ENCODE peak calls at places on chromosomes 3 and 15, in nine cellular contexts. K is esophagus muscularis mucosa, P is body of pancreas, J is H54, W is GM12892, U is adrenal gland, Y is A549, O is transverse colon, C is uterus. X is an unnamed sample.
A peak's percentile ranks its signal among the peaks of the same experiment; 100 is the strongest.

GRCh38 chr3:111277226-111277625 is 205.6 kb downstream of the NECTIN3 start:
- DNase-seq in U (no peak), K (no peak), Y (peak; percentile 5), W (no peak), C (no peak), P (no peak), J (no peak), O (no peak), X (no peak)

GRCh38 chr15:74901612-74902063 is 5.0 kb downstream of the FAM219B start:
- DNase-seq in U (peak; percentile 60), C (peak; percentile 54), W (peak; percentile 54), O (peak; percentile 76), K (no peak), P (peak; percentile 71), J (peak; percentile 51), Y (peak; percentile 55), X (peak; percentile 78)

GRCh38 chr15:101675796-101676582 is 23.8 kb upstream of the TM2D3 start:
- DNase-seq in C (no peak), Y (peak; percentile 54), K (no peak), U (no peak), J (peak; percentile 19), O (no peak), W (peak; percentile 19), P (no peak), X (no peak)

GRCh38 chr3:64578384-64578783 is 109.4 kb downstream of the ADAMTS9 start:
- DNase-seq in P (no peak), J (no peak), U (no peak), O (no peak), K (no peak), C (no peak), W (no peak), Y (no peak), X (no peak)

GRCh38 chr3:127089487-127090145 is 103.3 kb upstream of the PRR23E start:
- DNase-seq in Y (no peak), J (no peak), W (no peak), O (no peak), P (no peak), C (no peak), K (no peak), U (no peak), X (no peak)

GRCh38 chr15:44712108-44713005 is 1.0 kb downstream of the B2M start:
- DNase-seq in O (peak; percentile 80), P (peak; percentile 60), C (peak; percentile 63), U (peak; percentile 83), Y (peak; percentile 71), W (no peak), J (peak; percentile 21), K (peak; percentile 94), X (peak; percentile 86)

GRCh38 chr15:80275946-80276345 is 23.9 kb upstream of the CTXND1 start:
- DNase-seq in K (no peak), U (no peak), Y (peak; percentile 48), W (no peak), P (no peak), O (no peak), C (no peak), J (peak; percentile 13), X (no peak)

GRCh38 chr3:111691293-111691909 is 96.3 kb upstream of the ZBED2 start:
- DNase-seq in W (no peak), C (no peak), U (no peak), P (no peak), O (no peak), J (no peak), Y (peak; percentile 59), K (no peak), X (peak; percentile 21)

GRCh38 chr3:27483117-27484001 is 825 bp downstream of the SLC4A7 start:
- DNase-seq in K (peak; percentile 94), Y (peak; percentile 78), W (peak; percentile 22), O (peak; percentile 51), C (peak; percentile 56), U (peak; percentile 60), J (no peak), P (peak; percentile 33), X (peak; percentile 45)

GRCh38 chr3:50364573-50365079 is 5.3 kb upstream of the TMEM115 start:
- DNase-seq in K (no peak), O (peak; percentile 55), J (no peak), Y (no peak), W (no peak), U (no peak), C (no peak), P (no peak), X (peak; percentile 67)

GRCh38 chr3:11206953-11207352 is 52.7 kb downstream of the HRH1 start:
- DNase-seq in J (no peak), U (no peak), W (no peak), C (no peak), Y (no peak), O (no peak), K (no peak), P (no peak), X (no peak)

GRCh38 chr15:96255599-96255998 is 74.9 kb upstream of the NR2F2 start:
- DNase-seq in O (no peak), C (no peak), W (no peak), K (no peak), U (no peak), J (no peak), Y (no peak), P (no peak), X (no peak)

GRCh38 chr3:89375451-89375850 is 268.0 kb downstream of the EPHA3 start:
- DNase-seq in C (no peak), P (no peak), Y (no peak), W (no peak), K (no peak), J (no peak), O (no peak), U (no peak), X (no peak)

GRCh38 chr15:53644681-53645080 is 114.8 kb downstream of the WDR72 start:
- DNase-seq in P (no peak), U (no peak), K (no peak), J (no peak), Y (no peak), W (no peak), O (no peak), C (no peak), X (no peak)

GRCh38 chr3:126954141-126954845 is 28.6 kb upstream of the PLXNA1 start:
- DNase-seq in U (no peak), C (no peak), O (no peak), Y (no peak), P (no peak), J (peak; percentile 47), K (no peak), W (no peak), X (no peak)

GRCh38 chr15:101542306-101543025 is 53.0 kb upstream of the PCSK6 start:
- DNase-seq in O (no peak), P (no peak), U (peak; percentile 20), C (no peak), K (no peak), W (peak; percentile 44), J (no peak), Y (no peak), X (no peak)

GRCh38 chr15:99251436-99251821 is at the start of gene LRRC28:
- DNase-seq in C (no peak), J (peak; percentile 53), P (no peak), O (no peak), U (no peak), K (no peak), Y (no peak), W (no peak), X (no peak)

GRCh38 chr15:99249270-99249817 is at the start of gene TTC23:
- DNase-seq in U (peak; percentile 76), Y (peak; percentile 91), P (peak; percentile 38), O (peak; percentile 21), K (no peak), J (peak; percentile 38), C (no peak), W (no peak), X (no peak)

GRCh38 chr15:99250001-99250400 is 620 bp upstream of the TTC23 start:
- DNase-seq in O (no peak), C (no peak), P (no peak), K (no peak), J (no peak), U (no peak), W (no peak), Y (no peak), X (no peak)

GRCh38 chr15:99252326-99252725 is 1.0 kb downstream of the LRRC28 start:
- DNase-seq in U (no peak), J (no peak), Y (no peak), C (no peak), O (no peak), P (no peak), W (no peak), K (no peak), X (no peak)

DNA sequence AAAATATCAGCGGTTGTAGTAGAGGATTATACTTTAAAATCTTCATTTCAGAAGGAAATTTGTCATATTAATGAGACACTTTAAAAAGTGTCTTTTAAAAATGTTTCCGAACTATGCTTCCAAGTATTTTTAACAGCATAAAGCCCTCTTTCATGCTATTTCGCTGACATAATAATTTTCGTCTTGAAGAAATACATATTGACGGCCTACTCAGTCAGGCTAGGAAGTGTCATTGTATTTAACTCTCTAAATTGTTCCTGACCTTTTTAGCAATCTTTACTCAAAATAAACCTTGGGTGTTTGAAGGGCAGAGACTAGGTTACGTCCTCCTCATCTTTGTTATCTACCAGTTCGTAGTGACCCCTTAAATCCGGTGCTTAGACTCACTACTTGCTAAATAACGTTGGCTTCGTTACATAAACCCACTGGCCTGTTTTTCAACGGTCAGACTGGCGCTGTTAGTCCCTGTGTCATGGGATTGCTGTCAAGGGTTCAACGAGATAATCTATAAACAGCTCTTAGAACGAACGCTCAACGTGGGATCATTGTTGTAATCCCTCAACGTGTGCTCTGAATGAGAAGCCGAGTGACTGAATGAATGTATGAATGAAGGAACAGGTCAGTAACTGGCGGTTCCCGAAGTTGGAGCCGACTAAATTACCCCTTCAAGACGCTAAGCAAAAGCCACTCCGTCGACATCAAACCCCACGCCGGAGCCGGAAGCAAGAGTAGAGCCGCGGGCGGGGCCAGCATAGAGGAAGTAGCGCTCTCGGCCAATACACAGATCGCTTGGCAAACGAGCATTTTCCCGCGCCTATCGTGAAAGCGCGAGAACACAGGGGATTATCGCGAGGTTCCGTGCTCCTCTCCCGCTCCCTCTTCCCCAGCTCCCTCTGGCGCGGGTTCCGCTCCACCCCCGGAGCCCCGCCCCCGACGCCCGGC is 516 bp upstream of the LRRC28 start:
- DNase-seq in K (peak; percentile 99), Y (peak; percentile 99), U (peak; percentile 99), C (peak; percentile 99), O (peak; percentile 99), W (peak; percentile 70), J (peak; percentile 55), P (peak; percentile 99), X (peak; percentile 98)
- TF ChIP-seq POLR2A in K (peak; percentile 97), Y (peak; percentile 62), U (peak; percentile 70), C (peak; percentile 77), O (peak; percentile 95), W (peak; percentile 97), J (no peak), P (peak; percentile 95), X (peak; percentile 98)

GRCh38 chr3:196640501-196640968 is 1.0 kb downstream of the NRROS start:
- DNase-seq in U (no peak), P (no peak), C (no peak), O (no peak), J (no peak), K (no peak), W (no peak), Y (no peak), X (peak; percentile 67)
- TF ChIP-seq POLR2A in U (no peak), P (no peak), C (no peak), O (no peak), J (no peak), K (no peak), W (no peak), Y (no peak), X (peak; percentile 8)

GRCh38 chr15:40694706-40695468 is at the start of gene RAD51:
- DNase-seq in J (peak; percentile 93), U (peak; percentile 94), W (peak; percentile 87), O (peak; percentile 95), Y (peak; percentile 90), P (peak; percentile 93), C (peak; percentile 93), K (peak; percentile 97), X (peak; percentile 96)
- TF ChIP-seq POLR2A in J (peak; percentile 57), U (peak; percentile 16), W (peak; percentile 68), O (peak; percentile 80), Y (peak; percentile 47), P (peak; percentile 82), C (no peak), K (peak; percentile 12), X (peak; percentile 93)

GRCh38 chr3:149038322-149038721 is 47.0 kb downstream of the GYG1 start:
- DNase-seq in J (no peak), W (no peak), Y (no peak), O (no peak), C (no peak), U (no peak), K (no peak), P (no peak), X (no peak)
- TF ChIP-seq POLR2A in J (no peak), W (no peak), Y (no peak), O (no peak), C (no peak), U (no peak), K (no peak), P (no peak), X (no peak)